ENCODE peak calls at places on chromosome 6, in nine cellular contexts. D, A, T, L, J, H, B, Q and W are unnamed samples.

GRCh38 chr6:155419161-155419560 is 36.5 kb downstream of the NOX3 start:
- DNase-seq in B (no peak), J (no peak), D (peak), H (no peak), T (peak), A (no peak), Q (no peak), L (peak), W (no peak)

GRCh38 chr6:69378326-69378725 is 418.5 kb downstream of the LMBRD1 start:
- DNase-seq in B (no peak), J (no peak), H (no peak), T (no peak), D (no peak), L (no peak), Q (no peak), A (no peak), W (no peak)

GRCh38 chr6:134175532-134176282 is 123.3 kb upstream of the SLC2A12 start:
- DNase-seq in B (no peak), Q (peak), T (peak), H (peak), L (peak), A (peak), J (peak), D (peak), W (no peak)

GRCh38 chr6:75893058-75893775 is 144.2 kb downstream of the MYO6 start:
- DNase-seq in B (peak), L (peak), H (peak), D (peak), T (peak), A (no peak), J (no peak), Q (no peak), W (no peak)

GRCh38 chr6:165632194-165632593 is 30.8 kb downstream of the PDE10A start:
- DNase-seq in L (no peak), T (no peak), B (no peak), D (no peak), A (no peak), J (no peak), Q (no peak), H (no peak), W (no peak)

GRCh38 chr6:134060491-134061106 is 8.2 kb upstream of the SLC2A12 start:
- DNase-seq in B (peak), A (no peak), D (peak), Q (no peak), J (no peak), H (no peak), T (peak), L (peak), W (no peak)

GRCh38 chr6:140269766-140270165 is 895.3 kb upstream of the CITED2 start:
- DNase-seq in A (no peak), D (peak), B (no peak), L (peak), Q (no peak), J (no peak), T (peak), H (no peak), W (no peak)

GRCh38 chr6:154457881-154458284 is 52.6 kb downstream of the CNKSR3 start:
- DNase-seq in L (no peak), Q (peak), J (no peak), T (no peak), B (no peak), A (peak), H (no peak), D (no peak), W (no peak)

GRCh38 chr6:14638932-14639875 is 521.6 kb downstream of the CD83 start:
- DNase-seq in Q (peak), H (peak), D (peak), L (peak), J (no peak), B (no peak), T (peak), A (no peak), W (no peak)

GRCh38 chr6:89509719-89510339 is 76.9 kb downstream of the ANKRD6 start:
- DNase-seq in Q (peak), T (no peak), D (no peak), A (peak), J (no peak), B (no peak), H (no peak), L (no peak), W (no peak)

GRCh38 chr6:160881409-160881808 is 110.2 kb upstream of the MAP3K4 start:
- DNase-seq in J (no peak), A (no peak), Q (no peak), B (no peak), D (peak), L (no peak), H (no peak), T (peak), W (no peak)

GRCh38 chr6:39294133-39294532 is 20.1 kb downstream of the KCNK17 start:
- DNase-seq in L (no peak), H (no peak), A (no peak), T (peak), D (peak), B (no peak), J (no peak), Q (no peak), W (no peak)

GRCh38 chr6:12288844-12289654 is 1.1 kb upstream of the EDN1 start:
- DNase-seq in H (peak), A (peak), D (peak), B (peak), L (peak), T (peak), J (peak), Q (peak), W (no peak)

GRCh38 chr6:37705239-37706051 is 7.8 kb upstream of the MDGA1 start:
- DNase-seq in T (peak), Q (peak), D (peak), J (peak), A (peak), L (peak), B (no peak), H (peak), W (peak)

GRCh38 chr6:156752666-156753301 is 24.4 kb upstream of the ARID1B start:
- DNase-seq in A (peak), B (no peak), J (no peak), H (peak), D (no peak), T (no peak), L (no peak), Q (peak), W (no peak)

GRCh38 chr6:143721642-143722041 is 43.9 kb downstream of the PHACTR2 start:
- DNase-seq in J (no peak), L (no peak), H (no peak), Q (no peak), B (no peak), T (no peak), D (no peak), A (no peak), W (no peak)

GRCh38 chr6:101613556-101613955 is 220.0 kb downstream of the GRIK2 start:
- DNase-seq in A (no peak), Q (no peak), B (no peak), T (no peak), L (no peak), D (no peak), H (no peak), J (no peak), W (no peak)

GRCh38 chr6:129370268-129370916 is 339.6 kb downstream of the ARHGAP18 start:
- DNase-seq in Q (peak), B (peak), D (peak), L (peak), H (peak), T (peak), J (peak), A (no peak), W (peak)

GRCh38 chr6:125746731-125747588 is 2.5 kb upstream of the HEY2 start:
- DNase-seq in L (peak), T (peak), Q (peak), B (no peak), J (peak), A (peak), D (peak), H (peak), W (peak)

GRCh38 chr6:13422601-13423247 is 64.7 kb downstream of the GFOD1 start:
- DNase-seq in J (no peak), L (peak), T (no peak), D (no peak), B (no peak), Q (peak), H (no peak), A (no peak), W (no peak)

GRCh38 chr6:129501401-129502051 is 208.5 kb downstream of the ARHGAP18 start:
- DNase-seq in H (no peak), A (peak), D (peak), B (peak), Q (peak), T (peak), J (no peak), L (peak), W (no peak)

GRCh38 chr6:76790881-76791280 is 672.4 kb downstream of the HTR1B start:
- DNase-seq in H (no peak), J (no peak), B (no peak), L (peak), Q (no peak), A (no peak), T (peak), D (peak), W (no peak)

GRCh38 chr6:11040134-11040533 is 4.0 kb downstream of the ELOVL2 start:
- DNase-seq in D (no peak), T (no peak), B (no peak), Q (no peak), A (no peak), L (no peak), H (no peak), J (no peak), W (no peak)

GRCh38 chr6:96235927-96236326 is 220.2 kb downstream of the FUT9 start:
- DNase-seq in J (no peak), Q (no peak), L (peak), B (no peak), A (no peak), T (no peak), D (no peak), H (no peak), W (no peak)

GRCh38 chr6:168967556-168967955 is 286.1 kb downstream of the THBS2 start:
- DNase-seq in T (no peak), D (no peak), Q (no peak), B (no peak), H (no peak), L (no peak), A (no peak), J (no peak), W (no peak)

GRCh38 chr6:135853227-135853626 is 1.7 kb downstream of the PDE7B start:
- DNase-seq in Q (no peak), H (no peak), L (peak), D (peak), T (peak), A (no peak), J (no peak), B (no peak), W (no peak)

GRCh38 chr6:140623498-140623897 is 1249.0 kb upstream of the CITED2 start:
- DNase-seq in B (peak), J (no peak), A (no peak), T (peak), H (no peak), L (peak), D (peak), Q (no peak), W (no peak)

GRCh38 chr6:106056060-106056737 is 29.9 kb upstream of the PRDM1 start:
- DNase-seq in Q (no peak), B (no peak), J (no peak), D (no peak), L (no peak), A (no peak), H (no peak), T (no peak), W (no peak)

GRCh38 chr6:10101551-10102252 is 313.2 kb downstream of the TFAP2A start:
- DNase-seq in J (no peak), H (no peak), B (no peak), Q (no peak), L (no peak), A (no peak), D (peak), T (no peak), W (no peak)

GRCh38 chr6:134519456-134519855 is 201.5 kb upstream of the SGK1 start:
- DNase-seq in L (peak), T (no peak), D (no peak), B (no peak), A (no peak), J (no peak), H (no peak), Q (peak), W (peak)

GRCh38 chr6:7087491-7087979 is 20.2 kb upstream of the RREB1 start:
- DNase-seq in T (no peak), H (no peak), Q (no peak), J (no peak), A (no peak), L (no peak), D (no peak), B (no peak), W (no peak)

GRCh38 chr6:55758156-55758942 is 117.0 kb downstream of the BMP5 start:
- DNase-seq in H (no peak), B (peak), T (peak), Q (no peak), J (no peak), L (peak), A (no peak), D (peak), W (no peak)

GRCh38 chr6:446418-447366 is 55.1 kb downstream of the IRF4 start:
- DNase-seq in J (peak), T (no peak), A (no peak), L (no peak), Q (no peak), H (no peak), D (peak), B (no peak), W (peak)

GRCh38 chr6:17417817-17418216 is 24.4 kb downstream of the CAP2 start:
- DNase-seq in Q (no peak), B (peak), L (peak), J (no peak), H (no peak), T (peak), D (peak), A (no peak), W (no peak)

GRCh38 chr6:118712955-118713354 is 61.6 kb upstream of the CEP85L start:
- DNase-seq in J (no peak), Q (no peak), B (peak), T (peak), D (peak), A (no peak), H (no peak), L (peak), W (no peak)

GRCh38 chr6:136613477-136613876 is 63.3 kb upstream of the MAP7 start:
- DNase-seq in Q (no peak), L (peak), J (no peak), T (peak), A (no peak), B (no peak), H (no peak), D (peak), W (no peak)

GRCh38 chr6:47922391-47922790 is 140.6 kb downstream of the OPN5 start:
- DNase-seq in Q (peak), B (no peak), J (no peak), H (no peak), L (no peak), T (no peak), A (no peak), D (no peak), W (no peak)

GRCh38 chr6:152244998-152245630 is 392.0 kb downstream of the SYNE1 start:
- DNase-seq in J (no peak), D (no peak), A (no peak), Q (no peak), T (peak), L (peak), H (no peak), B (no peak), W (no peak)

GRCh38 chr6:158789115-158789917 is 29.9 kb downstream of the EZR start:
- DNase-seq in L (no peak), H (peak), T (no peak), Q (peak), A (no peak), D (no peak), B (no peak), J (no peak), W (peak)